ENCODE peak calls at places on chromosomes 11 and 22, in four cellular contexts. S is A549, F is K562, B is HepG2. K is an unnamed sample.

GRCh38 chr22:36048911-36049677 is 20.5 kb upstream of the RBFOX2 start:
- DNase-seq in F (peak), B (no peak), S (no peak), K (no peak)

GRCh38 chr11:43366597-43367121 is 7.9 kb downstream of the TTC17 start:
- DNase-seq in F (peak), B (no peak), S (no peak), K (no peak)

GRCh38 chr11:78753297-78753696 is 178.6 kb upstream of the NARS2 start:
- DNase-seq in S (no peak), B (no peak), F (no peak), K (no peak)

GRCh38 chr22:29269731-29270474 is 1.8 kb downstream of the EWSR1 start:
- DNase-seq in F (no peak), S (no peak), B (peak), K (no peak)

GRCh38 chr11:70103256-70103975 is 25.3 kb downstream of the ANO1 start:
- DNase-seq in S (no peak), B (no peak), F (no peak), K (no peak)

GRCh38 chr11:80519591-80520258 is 1078.9 kb upstream of the TENM4 start:
- DNase-seq in B (no peak), F (no peak), S (no peak), K (no peak)

GRCh38 chr22:27195516-27195915 is 538.1 kb downstream of the MIAT start:
- DNase-seq in B (no peak), F (no peak), S (no peak), K (no peak)

GRCh38 chr11:77071671-77072605 is 5.2 kb downstream of the CAPN5 start:
- DNase-seq in F (no peak), B (no peak), S (no peak), K (no peak)

GRCh38 chr11:22778642-22779041 is 51.0 kb downstream of the SVIP start:
- DNase-seq in B (peak), F (no peak), S (no peak), K (no peak)

GRCh38 chr11:74354036-74354435 is 42.6 kb upstream of the P4HA3 start:
- DNase-seq in F (no peak), B (no peak), S (no peak), K (no peak)

GRCh38 chr22:42967933-42968332 is 47.0 kb downstream of the PACSIN2 start:
- DNase-seq in S (no peak), B (no peak), F (peak), K (no peak)

GRCh38 chr22:35726398-35726797 is 8.7 kb downstream of the APOL5 start:
- DNase-seq in B (no peak), S (no peak), F (no peak), K (no peak)

GRCh38 chr11:65366340-65366773 is 11.8 kb downstream of the TIGD3 start:
- DNase-seq in F (peak), S (peak), B (peak), K (no peak)

GRCh38 chr22:35552186-35552842 is 11.7 kb downstream of the RASD2 start:
- DNase-seq in S (peak), F (peak), B (peak), K (peak)

GRCh38 chr11:75733346-75734107 is 15.9 kb downstream of the MOGAT2 start:
- DNase-seq in S (no peak), F (no peak), B (no peak), K (no peak)

GRCh38 chr11:72763823-72764222 is 11.6 kb upstream of the ARAP1 start:
- DNase-seq in B (no peak), S (no peak), F (no peak), K (no peak)

GRCh38 chr22:23565288-23565941 is 14.7 kb downstream of the IGLL1 start:
- DNase-seq in B (no peak), F (no peak), S (no peak), K (peak)

GRCh38 chr22:38485783-38486182 is 17.9 kb downstream of the KDELR3 start:
- DNase-seq in F (no peak), B (no peak), S (no peak), K (no peak)

GRCh38 chr22:33354928-33355327 is 296.7 kb upstream of the SYN3 start:
- DNase-seq in F (no peak), S (no peak), B (no peak), K (no peak)

GRCh38 chr11:127338380-127339259 is 338.1 kb upstream of the KIRREL3 start:
- DNase-seq in B (no peak), F (no peak), S (no peak), K (no peak)

DNA sequence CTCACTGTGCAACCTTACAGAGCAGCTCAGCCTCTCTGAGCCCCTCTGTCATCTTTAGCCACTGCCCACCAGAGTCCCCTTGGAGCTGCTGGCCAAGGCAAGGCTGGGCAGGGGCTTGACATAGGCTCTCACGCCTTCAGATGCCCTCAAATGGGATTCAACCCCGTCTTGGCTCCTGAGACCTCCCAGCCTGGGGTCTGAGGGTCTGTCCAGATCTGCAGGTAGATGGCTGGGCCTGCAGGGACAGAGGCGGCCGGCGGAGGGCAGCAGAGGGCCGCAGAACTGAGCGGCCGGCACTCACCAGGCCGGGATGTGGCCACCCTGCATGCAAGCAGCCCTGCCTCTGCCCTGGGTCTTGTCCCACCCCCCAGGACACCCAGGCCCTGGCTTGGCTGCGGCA is 18.2 kb upstream of the PRODH start:
- DNase-seq in S (peak), F (peak), B (peak), K (peak)
- TF ChIP-seq NR3C1 in S (no peak), F (no peak), B (no peak), K (no peak)

GRCh38 chr11:94326947-94327346 is 22.6 kb downstream of the IZUMO1R start:
- DNase-seq in B (no peak), F (no peak), S (no peak), K (no peak)

GRCh38 chr11:94329501-94329900 is 25.1 kb downstream of the IZUMO1R start:
- DNase-seq in B (no peak), F (no peak), S (no peak), K (no peak)

GRCh38 chr11:94328587-94329080 is 24.3 kb downstream of the IZUMO1R start:
- DNase-seq in B (no peak), F (no peak), S (no peak), K (no peak)

GRCh38 chr11:94322501-94322900 is 18.1 kb downstream of the IZUMO1R start:
- DNase-seq in F (no peak), B (no peak), S (no peak), K (no peak)

GRCh38 chr11:94325681-94326080 is 21.3 kb downstream of the IZUMO1R start:
- DNase-seq in F (peak), B (peak), S (peak), K (peak)
- TF ChIP-seq JUN in F (no peak), B (no peak), S (no peak), K (no peak)

GRCh38 chr11:7545611-7546010 is 31.8 kb downstream of the PPFIBP2 start:
- DNase-seq in F (no peak), B (no peak), S (no peak), K (no peak)
- TF ChIP-seq NR3C1 in F (no peak), B (no peak), S (no peak), K (no peak)

GRCh38 chr11:44868021-44868420 is 82.7 kb downstream of the TP53I11 start:
- DNase-seq in F (no peak), S (no peak), B (no peak), K (no peak)

GRCh38 chr11:44870142-44870541 is 80.5 kb downstream of the TP53I11 start:
- DNase-seq in S (no peak), F (no peak), B (no peak), K (no peak)

GRCh38 chr11:44866301-44866700 is 84.4 kb downstream of the TP53I11 start:
- DNase-seq in B (no peak), F (no peak), S (no peak), K (no peak)

GRCh38 chr11:44870615-44871176 is 80.0 kb downstream of the TP53I11 start:
- DNase-seq in F (no peak), B (no peak), S (no peak), K (no peak)

DNA sequence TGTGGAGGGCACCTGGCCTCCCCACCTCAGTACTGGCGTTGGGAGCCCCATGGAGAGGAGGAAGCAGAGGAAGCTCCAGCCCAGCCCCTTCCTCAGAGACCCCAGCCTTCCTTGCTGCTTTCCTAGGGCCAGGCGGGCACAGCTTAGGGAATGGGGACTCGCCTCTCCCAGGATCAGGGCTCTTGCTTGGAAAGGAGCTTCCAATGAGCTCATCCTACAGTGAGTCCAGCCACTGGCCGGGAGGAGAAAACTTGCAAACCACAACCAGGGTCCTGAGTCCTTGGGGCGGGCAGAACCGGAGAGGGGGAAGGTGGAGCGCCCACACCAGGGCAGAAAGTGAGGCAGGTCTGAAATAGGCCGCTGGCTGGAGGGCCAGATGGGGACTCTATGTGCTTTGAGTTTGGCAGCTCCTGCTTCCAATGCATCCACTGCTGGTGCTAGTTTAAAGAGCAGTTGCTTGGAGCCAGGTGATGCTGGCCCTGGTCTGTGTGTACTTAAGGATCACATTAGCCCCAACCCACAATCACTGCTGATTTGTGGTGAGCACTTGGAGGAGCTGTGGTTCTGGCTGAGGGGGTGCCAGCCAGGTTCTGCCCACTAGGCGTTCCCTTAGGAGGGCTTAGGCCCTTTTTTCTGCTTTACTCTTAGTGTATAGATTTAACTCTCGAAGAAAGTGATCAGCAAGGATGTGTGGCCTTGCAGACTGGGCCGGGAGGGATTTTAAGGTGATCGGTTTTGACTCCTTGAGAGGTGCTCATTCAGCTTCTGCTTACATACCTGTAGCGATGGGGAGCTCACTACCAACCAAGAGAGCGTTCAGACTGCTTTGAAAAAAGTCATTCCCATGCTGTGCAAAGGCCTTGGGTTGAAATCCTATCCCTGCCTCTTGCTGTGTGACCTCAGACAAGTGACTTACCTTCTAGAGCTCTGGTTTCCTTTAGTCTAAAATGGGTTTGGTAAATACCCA is 81.9 kb downstream of the TP53I11 start:
- DNase-seq in S (no peak), B (no peak), F (no peak), K (no peak)
- TF ChIP-seq JUN in S (no peak), B (no peak), F (no peak), K (no peak)

GRCh38 chr22:48842976-48843375 is 984.7 kb downstream of the BRD1 start:
- DNase-seq in S (no peak), F (no peak), B (no peak), K (no peak)

GRCh38 chr22:48843640-48844039 is 984.0 kb downstream of the BRD1 start:
- DNase-seq in B (no peak), F (no peak), S (no peak), K (no peak)

GRCh38 chr22:48844096-48844675 is 983.5 kb downstream of the BRD1 start:
- DNase-seq in S (no peak), B (no peak), F (no peak), K (no peak)

GRCh38 chr22:48846200-48846599 is 981.5 kb downstream of the BRD1 start:
- DNase-seq in B (no peak), S (no peak), F (no peak), K (no peak)

DNA sequence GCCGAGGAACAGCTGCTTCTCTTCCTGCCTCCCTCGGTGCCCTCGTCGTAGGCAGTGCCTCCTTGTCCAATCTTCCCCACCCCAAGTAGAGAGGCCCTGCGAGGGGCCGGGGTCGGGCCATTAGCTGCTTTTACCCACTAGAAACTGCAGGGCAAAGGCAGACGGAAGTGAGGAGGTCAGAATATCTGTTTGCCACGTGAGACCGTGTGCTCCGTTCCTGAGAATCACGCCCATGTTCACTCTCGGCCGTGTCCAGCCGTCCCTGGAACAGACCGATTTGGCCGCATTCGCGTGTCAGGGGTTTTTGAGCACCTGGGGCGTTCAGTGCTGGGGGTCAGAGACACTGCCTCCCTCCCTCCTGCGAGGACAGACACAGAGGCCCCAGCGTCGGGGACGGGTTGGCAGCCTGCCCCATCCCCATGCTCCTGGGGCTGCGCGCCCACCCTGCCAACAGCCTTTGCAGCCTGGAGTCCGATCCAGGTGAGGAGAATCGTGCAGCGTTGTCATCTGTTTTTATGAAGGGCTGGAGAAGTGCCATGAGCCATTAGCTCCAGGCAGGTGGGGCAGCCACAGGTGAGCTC is 982.2 kb downstream of the BRD1 start:
- DNase-seq in B (no peak), S (no peak), F (no peak), K (no peak)
- TF ChIP-seq NR3C1 in B (no peak), S (no peak), F (no peak), K (no peak)

DNA sequence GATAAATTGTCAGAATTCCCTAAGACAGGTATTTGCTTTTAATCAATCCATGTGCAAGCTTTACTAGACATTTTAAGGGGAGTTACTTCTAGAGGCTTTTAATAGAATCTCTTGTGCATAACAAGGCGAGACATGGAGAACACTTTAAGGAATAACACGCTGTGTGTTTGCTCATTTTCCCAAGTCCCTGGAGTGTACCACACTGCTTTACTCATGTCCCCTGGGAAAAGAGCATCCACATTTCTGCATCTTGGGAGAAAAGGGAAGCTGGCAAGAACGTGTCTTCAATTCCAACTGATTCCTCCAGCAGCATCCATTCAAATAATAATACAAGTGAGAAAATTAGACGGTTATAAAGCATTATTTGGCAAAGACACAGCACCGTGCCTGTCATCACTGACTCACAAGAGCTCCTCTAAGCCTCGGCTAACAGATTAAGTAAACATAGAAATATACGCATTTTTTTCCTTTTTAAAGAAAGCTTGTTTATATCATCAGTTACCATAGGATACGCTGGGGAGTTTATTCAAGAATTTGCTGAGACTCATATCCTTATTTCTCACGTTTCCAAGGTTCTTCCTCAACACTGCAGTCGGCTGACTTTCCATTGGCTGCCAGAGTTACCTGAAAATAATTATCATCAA is 121.5 kb downstream of the CD44 start:
- DNase-seq in B (no peak), F (no peak), S (peak), K (no peak)
- TF ChIP-seq JUN in B (no peak), F (no peak), S (no peak), K (no peak)

K was measured in WTC11.